ENCODE peak calls at places on chromosomes 11 and 22, in ten cellular contexts. K, X, S, H, B, N, A, D, R and U are unnamed samples.

GRCh38 chr11:134522782-134523570 is 110.9 kb upstream of the B3GAT1 start:
- DNase-seq in K (peak; percentile 5), X (no peak), S (no peak), H (no peak), B (no peak), N (no peak), A (no peak), D (no peak), R (no peak), U (peak; percentile 15)

GRCh38 chr11:75200051-75200450 is 40.5 kb upstream of the TPBGL start:
- DNase-seq in K (peak; percentile 56), X (no peak), S (no peak), H (no peak), B (no peak), N (no peak), A (peak; percentile 59), D (no peak), R (no peak), U (no peak)

GRCh38 chr22:48391171-48391711 is 1436.4 kb downstream of the BRD1 start:
- DNase-seq in K (no peak), X (no peak), S (peak; percentile 16), H (no peak), B (no peak), N (no peak), A (no peak), D (no peak), R (no peak), U (no peak)

GRCh38 chr22:37604074-37604473 is 4.6 kb upstream of the GGA1 start:
- DNase-seq in K (no peak), X (no peak), S (no peak), H (no peak), B (no peak), N (no peak), A (no peak), D (no peak), R (no peak), U (no peak)

GRCh38 chr11:16096336-16096735 is 260.0 kb downstream of the SOX6 start:
- DNase-seq in K (no peak), X (peak; percentile 23), S (no peak), H (no peak), B (no peak), N (no peak), A (no peak), D (no peak), R (no peak), U (no peak)

GRCh38 chr11:75919525-75919924 is 104.5 kb downstream of the UVRAG start:
- DNase-seq in K (no peak), X (peak; percentile 61), S (no peak), H (no peak), B (no peak), N (no peak), A (no peak), D (no peak), R (no peak), U (no peak)

GRCh38 chr11:116175707-116176106 is 597.1 kb downstream of the BUD13 start:
- DNase-seq in K (no peak), X (no peak), S (no peak), H (no peak), B (no peak), N (no peak), A (no peak), D (no peak), R (no peak), U (no peak)

GRCh38 chr11:71252782-71253730 is 679 bp upstream of the SHANK2 start:
- DNase-seq in K (no peak), X (peak; percentile 41), S (no peak), H (no peak), B (peak; percentile 62), N (no peak), A (no peak), D (peak; percentile 73), R (no peak), U (peak; percentile 63)

GRCh38 chr11:27084407-27084985 is 43.9 kb downstream of the BBOX1 start:
- DNase-seq in K (no peak), X (peak; percentile 33), S (peak; percentile 77), H (no peak), B (no peak), N (no peak), A (no peak), D (no peak), R (no peak), U (no peak)

GRCh38 chr11:31702966-31703365 is 108.2 kb downstream of the PAX6 start:
- DNase-seq in K (no peak), X (peak; percentile 21), S (no peak), H (no peak), B (no peak), N (no peak), A (no peak), D (no peak), R (no peak), U (no peak)

GRCh38 chr22:32493551-32493950 is 18.9 kb downstream of the FBXO7 start:
- DNase-seq in K (no peak), X (no peak), S (no peak), H (no peak), B (no peak), N (no peak), A (no peak), D (no peak), R (no peak), U (no peak)

GRCh38 chr11:34653851-34654490 is 33.1 kb downstream of the EHF start:
- DNase-seq in K (no peak), X (peak; percentile 98), S (peak; percentile 50), H (no peak), B (peak; percentile 76), N (no peak), A (peak; percentile 98), D (peak; percentile 81), R (no peak), U (peak; percentile 70)

GRCh38 chr11:2908130-2908529 is 21.1 kb downstream of the PHLDA2 start:
- DNase-seq in K (no peak), X (no peak), S (no peak), H (no peak), B (no peak), N (no peak), A (no peak), D (no peak), R (no peak), U (no peak)

GRCh38 chr22:38465673-38466490 is 2.0 kb upstream of the KDELR3 start:
- DNase-seq in K (no peak), X (no peak), S (peak; percentile 53), H (no peak), B (no peak), N (no peak), A (no peak), D (no peak), R (no peak), U (peak; percentile 37)

GRCh38 chr11:118980191-118980881 is 8.8 kb downstream of the FOXR1 start:
- DNase-seq in K (peak; percentile 31), X (no peak), S (no peak), H (no peak), B (no peak), N (no peak), A (peak; percentile 49), D (no peak), R (peak; percentile 54), U (no peak)

GRCh38 chr11:90629251-90629806 is 406.5 kb upstream of the CHORDC1 start:
- DNase-seq in K (no peak), X (no peak), S (no peak), H (no peak), B (no peak), N (no peak), A (no peak), D (no peak), R (no peak), U (no peak)

GRCh38 chr22:29457730-29458129 is 19.3 kb downstream of the RFPL1 start:
- DNase-seq in K (no peak), X (peak; percentile 18), S (peak; percentile 69), H (no peak), B (no peak), N (no peak), A (no peak), D (peak; percentile 27), R (no peak), U (no peak)

GRCh38 chr11:5476184-5476819 is 12.2 kb upstream of the OR52D1 start:
- DNase-seq in K (no peak), X (peak; percentile 59), S (peak; percentile 52), H (no peak), B (peak; percentile 36), N (no peak), A (peak; percentile 38), D (peak; percentile 42), R (no peak), U (no peak)

GRCh38 chr11:58392741-58393140 is 13.9 kb downstream of the OR5B3 start:
- DNase-seq in K (no peak), X (no peak), S (no peak), H (no peak), B (no peak), N (no peak), A (no peak), D (no peak), R (no peak), U (no peak)
- H3K36me3 ChIP-seq in K (no peaks in the 10 kb centered on the region), X (no peaks in the 10 kb centered on the region), S (no peaks in the 10 kb centered on the region), H (no peaks in the 10 kb centered on the region), B (no peaks in the 10 kb centered on the region), N (no peaks in the 10 kb centered on the region), A (no peaks in the 10 kb centered on the region), D (no peaks in the 10 kb centered on the region), R (no peaks in the 10 kb centered on the region), U (no peaks in the 10 kb centered on the region)

GRCh38 chr11:69293087-69293486 is 868 bp upstream of the MYEOV start:
- DNase-seq in K (no peak), X (no peak), S (peak; percentile 55), H (no peak), B (no peak), N (no peak), A (no peak), D (no peak), R (no peak), U (peak; percentile 69)
- H3K4me1 ChIP-seq in K (peaks cover 54% of the 10 kb centered on the region), X (peaks cover 17% of the 10 kb centered on the region), S (peaks cover 33% of the 10 kb centered on the region), H (peaks cover 29% of the 10 kb centered on the region), B (peaks cover 72% of the 10 kb centered on the region), N (peaks cover 25% of the 10 kb centered on the region), A (peaks cover 20% of the 10 kb centered on the region), D (peaks cover 15% of the 10 kb centered on the region), R (peaks cover 56% of the 10 kb centered on the region), U (peaks cover 61% of the 10 kb centered on the region)

GRCh38 chr22:22318723-22319465 is 74.3 kb downstream of the VPREB1 start:
- DNase-seq in K (no peak), X (no peak), S (no peak), H (no peak), B (no peak), N (no peak), A (no peak), D (no peak), R (no peak), U (no peak)

GRCh38 chr22:22316589-22316988 is 72.0 kb downstream of the VPREB1 start:
- DNase-seq in K (no peak), X (no peak), S (no peak), H (no peak), B (no peak), N (no peak), A (no peak), D (no peak), R (no peak), U (no peak)
- H3K27ac ChIP-seq in K (no peak overlapping the region), X (no peak overlapping the region), S (no peak overlapping the region), H (no peak overlapping the region), B (no peak overlapping the region), N (no peak overlapping the region), A (no peak overlapping the region), D (no peak overlapping the region), R (no peak overlapping the region), U (no peak overlapping the region)

DNA sequence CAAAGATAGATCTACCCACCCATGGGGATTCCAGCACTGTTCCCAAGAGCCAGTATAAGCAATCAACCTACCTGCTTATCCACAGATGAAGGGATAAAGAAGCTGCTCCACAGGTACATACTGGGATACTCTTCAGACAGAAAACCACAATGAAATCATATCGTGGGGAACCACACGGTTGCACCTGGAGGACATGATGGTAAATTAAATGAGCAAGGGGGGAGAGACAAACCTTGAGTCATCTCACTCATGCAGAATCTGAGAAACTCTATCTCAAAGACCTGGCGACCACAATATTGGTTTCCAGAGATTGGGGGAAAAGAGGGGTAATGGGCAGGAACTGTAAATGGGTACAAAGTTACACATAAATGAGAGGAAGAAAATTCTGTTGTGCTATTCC is 14.5 kb downstream of the RGL4 start:
- DNase-seq in K (no peak), X (no peak), S (no peak), H (no peak), B (no peak), N (no peak), A (no peak), D (no peak), R (no peak), U (no peak)
- H3K36me3 ChIP-seq in K (peaks cover 96% of the 10 kb centered on the region), X (peaks cover 3% of the 10 kb centered on the region), S (peaks cover 65% of the 10 kb centered on the region), H (peaks cover 17% of the 10 kb centered on the region), B (peaks cover 98% of the 10 kb centered on the region), N (peaks cover 56% of the 10 kb centered on the region), A (peaks cover 81% of the 10 kb centered on the region), D (peaks cover 43% of the 10 kb centered on the region), R (peaks cover 72% of the 10 kb centered on the region), U (peaks cover 94% of the 10 kb centered on the region)